ENCODE peak calls at places on chromosomes 2 and 18, in four cellular contexts. M is astrocyte; N is stimulated activated naive CD8-positive, alpha-beta T cell treated with anti-CD3 and anti-CD28 coated beads, Interleukin-15, amount 100 ng/mL, for 72 hours; G is H1. S is an unnamed sample.

GRCh38 chr2:165870346-165870745 is 76.3 kb upstream of the GALNT3 start:
- DNase-seq in M (no peak), G (no peak), N (no peak), S (no peak)

GRCh38 chr2:220664272-220665107 is 907.6 kb downstream of the EPHA4 start:
- DNase-seq in N (no peak), G (no peak), M (no peak), S (no peak)

GRCh38 chr2:9558948-9559381 is 3.3 kb upstream of the ADAM17 start:
- DNase-seq in N (no peak), G (no peak), M (peak), S (no peak)

GRCh38 chr2:235698028-235698427 is 204.2 kb downstream of the AGAP1 start:
- DNase-seq in M (no peak), G (no peak), N (no peak), S (no peak)

GRCh38 chr2:209334188-209335017 is 89.4 kb upstream of the MAP2 start:
- DNase-seq in G (peak), M (peak), N (peak), S (peak)

GRCh38 chr2:240688563-240688919 is 3.1 kb upstream of the AQP12A start:
- DNase-seq in M (no peak), N (no peak), G (peak), S (no peak)

GRCh38 chr2:96565111-96565510 is 28.6 kb downstream of the ARID5A start:
- DNase-seq in N (no peak), M (no peak), G (peak), S (no peak)

GRCh38 chr2:206804326-206804725 is 38.9 kb downstream of the FASTKD2 start:
- DNase-seq in N (no peak), G (no peak), M (peak), S (no peak)

GRCh38 chr2:43484323-43484930 is 111.4 kb downstream of the THADA start:
- DNase-seq in N (no peak), M (peak), G (no peak), S (peak)

GRCh38 chr18:39946623-39947061 is 2008.4 kb upstream of the PIK3C3 start:
- DNase-seq in M (peak), G (no peak), N (no peak), S (no peak)

GRCh38 chr18:32848836-32849235 is 76.0 kb upstream of the KLHL14 start:
- DNase-seq in N (no peak), G (no peak), M (peak), S (no peak)

GRCh38 chr2:74759991-74760390 is 73.9 kb upstream of the HK2 start:
- DNase-seq in M (no peak), N (no peak), G (no peak), S (no peak)

GRCh38 chr18:76537621-76538020 is 42.6 kb upstream of the ZNF516 start:
- DNase-seq in N (no peak), G (no peak), M (no peak), S (no peak)

GRCh38 chr2:113080134-113080533 is 12.4 kb downstream of the IL1F10 start:
- DNase-seq in G (peak), N (peak), M (no peak), S (peak)

GRCh38 chr2:101310591-101311389 is 2.3 kb upstream of the RNF149 start:
- DNase-seq in G (no peak), M (no peak), N (no peak), S (no peak)

GRCh38 chr18:13241083-13241892 is 22.7 kb downstream of the LDLRAD4 start:
- DNase-seq in M (no peak), G (no peak), N (no peak), S (no peak)

GRCh38 chr2:114442545-114442944 is at the start of gene DPP10:
- DNase-seq in G (peak), N (no peak), M (no peak), S (peak)

S was measured in KBM-7.